ENCODE peak calls at places on chromosome 16, in six cellular contexts. U is upper lobe of right lung; B is breast epithelium; P is CD4-positive, CD25-positive, alpha-beta regulatory T cell; D is substantia nigra; Y is CD8-positive, alpha-beta memory T cell. C is an unnamed sample.

GRCh38 chr16:70380205-70380918 is 33.7 kb downstream of the DDX19A start:
- DNase-seq in Y (peak), P (peak), U (peak), D (peak), B (peak), C (no peak)

GRCh38 chr16:72256398-72257048 is 84.6 kb upstream of the PMFBP1 start:
- DNase-seq in B (no peak), Y (no peak), U (no peak), D (no peak), P (no peak), C (no peak)

GRCh38 chr16:89845417-89845816 is 17.1 kb downstream of the SPIRE2 start:
- DNase-seq in U (no peak), Y (peak), D (no peak), B (no peak), P (no peak), C (no peak)

GRCh38 chr16:77943770-77944169 is 78.6 kb upstream of the CLEC3A start:
- DNase-seq in P (no peak), U (no peak), B (no peak), D (no peak), Y (no peak), C (no peak)

GRCh38 chr16:64925166-64925565 is 196.7 kb downstream of the CDH11 start:
- DNase-seq in D (no peak), U (no peak), B (no peak), P (no peak), Y (no peak), C (no peak)

GRCh38 chr16:57906385-57907316 is 64.3 kb downstream of the CNGB1 start:
- DNase-seq in Y (peak), U (no peak), P (no peak), B (no peak), D (peak), C (no peak)

GRCh38 chr16:11668590-11669379 is 530 bp downstream of the SNN start:
- DNase-seq in P (no peak), U (no peak), Y (peak), B (no peak), D (peak), C (no peak)

GRCh38 chr16:22623351-22623781 is 112.7 kb downstream of the NPIPB5 start:
- DNase-seq in B (no peak), P (no peak), D (no peak), Y (no peak), U (no peak), C (no peak)

GRCh38 chr16:24667244-24667764 is 62.1 kb upstream of the TNRC6A start:
- DNase-seq in D (no peak), P (no peak), U (no peak), B (no peak), Y (no peak), C (no peak)

GRCh38 chr16:17835118-17835949 is 364.6 kb upstream of the XYLT1 start:
- DNase-seq in U (no peak), Y (no peak), P (no peak), D (no peak), B (no peak), C (no peak)

GRCh38 chr16:67538666-67539101 is 10.1 kb downstream of the RIPOR1 start:
- DNase-seq in B (no peak), P (no peak), U (no peak), Y (no peak), D (no peak), C (no peak)

GRCh38 chr16:89826531-89827382 is 1.5 kb upstream of the SPIRE2 start:
- DNase-seq in Y (no peak), D (no peak), B (no peak), U (no peak), P (no peak), C (no peak)

GRCh38 chr16:763386-763785 is 2.9 kb downstream of the MSLN start:
- DNase-seq in P (no peak), B (no peak), U (no peak), Y (no peak), D (no peak), C (no peak)

GRCh38 chr16:70740919-70741778 is 55.3 kb upstream of the MTSS2 start:
- DNase-seq in B (no peak), P (no peak), Y (peak), U (no peak), D (no peak), C (no peak)

GRCh38 chr16:8130197-8130596 is 460.1 kb downstream of the TMEM114 start:
- DNase-seq in D (no peak), Y (no peak), B (no peak), U (no peak), P (no peak), C (no peak)

GRCh38 chr16:84161011-84161410 is 15.9 kb downstream of the DNAAF1 start:
- DNase-seq in U (peak), B (no peak), Y (no peak), D (no peak), P (no peak), C (no peak)

GRCh38 chr16:24577167-24577566 is 37.8 kb downstream of the RBBP6 start:
- DNase-seq in P (no peak), Y (no peak), B (no peak), U (no peak), D (no peak), C (no peak)

GRCh38 chr16:88428156-88428555 is 24.9 kb upstream of the ZFPM1 start:
- DNase-seq in B (no peak), U (no peak), P (no peak), Y (no peak), D (no peak), C (no peak)

GRCh38 chr16:79871906-79872305 is 271.4 kb upstream of the MAF start:
- DNase-seq in Y (no peak), D (no peak), B (no peak), U (no peak), P (no peak), C (no peak)

GRCh38 chr16:70474320-70475053 is 20.1 kb downstream of the FCSK start:
- DNase-seq in Y (no peak), D (no peak), B (no peak), P (no peak), U (no peak), C (no peak)

GRCh38 chr16:71479420-71479819 is 9.7 kb downstream of the ZNF19 start:
- DNase-seq in Y (no peak), U (no peak), D (no peak), P (no peak), B (no peak), C (no peak)

GRCh38 chr16:30669026-30670000 is 11.1 kb downstream of the FBRS start:
- DNase-seq in Y (no peak), D (no peak), B (no peak), U (no peak), P (no peak), C (no peak)

GRCh38 chr16:30667361-30667905 is 9.2 kb downstream of the FBRS start:
- DNase-seq in Y (no peak), P (no peak), U (no peak), B (no peak), D (no peak), C (no peak)

GRCh38 chr16:30666681-30667080 is 8.4 kb downstream of the FBRS start:
- DNase-seq in D (no peak), U (no peak), P (no peak), B (no peak), Y (no peak), C (no peak)

GRCh38 chr16:30668393-30668792 is 10.2 kb downstream of the FBRS start:
- DNase-seq in U (no peak), B (no peak), Y (no peak), P (no peak), D (no peak), C (no peak)

DNA sequence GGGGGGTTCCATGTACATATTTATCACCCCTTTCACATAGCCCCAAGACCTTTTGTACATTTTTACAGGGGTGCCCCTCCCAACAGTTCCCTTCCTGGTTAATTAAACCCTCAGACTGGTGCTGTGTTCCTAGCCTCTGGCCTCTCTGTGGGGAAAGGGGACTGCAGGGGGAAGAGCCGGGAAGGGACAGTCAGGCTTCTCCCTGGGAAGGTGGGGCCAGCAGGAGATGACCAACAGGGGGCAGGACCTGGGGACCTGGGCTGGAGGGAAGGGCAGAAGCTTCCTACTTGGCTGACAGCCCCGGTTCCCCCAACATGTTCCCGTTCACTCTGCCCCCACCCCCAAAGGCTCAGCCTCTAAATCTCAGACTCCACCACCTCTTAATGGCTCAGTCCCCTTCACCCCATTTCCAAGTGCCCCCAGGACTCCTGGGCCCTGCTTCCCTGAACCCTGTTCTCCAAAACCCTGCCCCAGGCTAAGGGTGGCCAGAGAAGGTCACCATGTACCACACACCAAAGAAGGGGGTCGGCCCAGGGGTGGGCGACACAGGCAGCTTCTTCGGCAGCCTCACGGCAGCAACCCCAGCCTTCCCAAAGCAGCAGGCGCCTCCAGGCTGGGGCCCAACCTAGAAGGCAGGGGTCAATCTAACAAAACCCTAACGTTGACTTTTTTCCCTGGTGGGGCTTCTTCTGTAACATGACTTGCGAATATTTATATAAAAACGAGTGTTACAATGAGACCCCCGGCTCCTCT is 12.0 kb downstream of the FBRS start:
- DNase-seq in D (no peak), B (no peak), P (no peak), U (no peak), Y (no peak), C (no peak)
- H3K27ac ChIP-seq in D (no peak), B (no peak), P (no peak), U (no peak), Y (no peak), C (no peak)

GRCh38 chr16:2456551-2457153 is 3.3 kb upstream of the TEDC2 start:
- DNase-seq in U (no peak), Y (no peak), D (no peak), P (no peak), B (no peak), C (no peak)

GRCh38 chr16:2459647-2460390 is at the start of gene TEDC2:
- DNase-seq in D (peak), U (peak), Y (peak), P (peak), B (peak), C (peak)

GRCh38 chr16:2457267-2457666 is 2.6 kb upstream of the TEDC2 start:
- DNase-seq in Y (no peak), B (no peak), P (no peak), U (no peak), D (no peak), C (no peak)

GRCh38 chr16:2458887-2459646 is 842 bp upstream of the TEDC2 start:
- DNase-seq in U (no peak), B (no peak), D (no peak), Y (no peak), P (no peak), C (no peak)

DNA sequence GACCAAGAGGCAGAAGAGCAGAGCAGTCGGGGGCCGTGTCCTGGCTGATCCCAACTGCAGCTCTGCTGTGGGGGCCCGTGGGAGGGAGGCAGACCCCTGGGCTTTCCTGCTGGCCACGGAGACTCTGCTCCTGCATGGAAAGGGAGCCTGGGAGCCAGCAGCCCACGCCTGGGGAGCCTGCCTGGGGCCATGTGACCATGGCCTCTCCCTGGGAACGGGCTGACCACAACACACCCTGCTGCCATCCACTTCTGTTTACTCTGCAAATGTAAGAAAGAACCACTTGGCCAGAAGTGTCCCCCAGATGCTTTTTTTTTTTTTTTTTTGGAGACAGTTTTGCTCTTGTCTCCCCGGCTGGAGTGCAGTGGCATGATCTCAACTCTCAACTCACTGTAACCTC is 2.0 kb upstream of the TEDC2 start:
- DNase-seq in P (no peak), U (no peak), D (no peak), B (no peak), Y (no peak), C (no peak)
- H3K27ac ChIP-seq in P (no peak), U (no peak), D (no peak), B (no peak), Y (no peak), C (no peak)

GRCh38 chr16:81752876-81753227 is 26.2 kb upstream of the PLCG2 start:
- DNase-seq in B (no peak), U (no peak), D (no peak), Y (no peak), P (no peak), C (no peak)
- H3K27ac ChIP-seq in B (peak), U (peak), D (peak), Y (peak), P (no peak), C (peak)

GRCh38 chr16:26524831-26525230 is 541.9 kb upstream of the C16orf82 start:
- DNase-seq in U (no peak), P (no peak), B (no peak), D (no peak), Y (no peak), C (no peak)
- H3K27ac ChIP-seq in U (no peak), P (no peak), B (no peak), D (no peak), Y (no peak), C (no peak)

GRCh38 chr16:85777583-85778310 is 21.6 kb downstream of the EMC8 start:
- DNase-seq in P (no peak), B (peak), U (no peak), D (no peak), Y (no peak), C (no peak)
- H3K27ac ChIP-seq in P (no peak), B (peak), U (no peak), D (no peak), Y (no peak), C (no peak)

GRCh38 chr16:81583893-81584705 is 139.5 kb downstream of the CMIP start:
- DNase-seq in B (no peak), D (no peak), U (peak), Y (no peak), P (no peak), C (no peak)
- H3K27ac ChIP-seq in B (peak), D (peak), U (peak), Y (no peak), P (no peak), C (no peak)

DNA sequence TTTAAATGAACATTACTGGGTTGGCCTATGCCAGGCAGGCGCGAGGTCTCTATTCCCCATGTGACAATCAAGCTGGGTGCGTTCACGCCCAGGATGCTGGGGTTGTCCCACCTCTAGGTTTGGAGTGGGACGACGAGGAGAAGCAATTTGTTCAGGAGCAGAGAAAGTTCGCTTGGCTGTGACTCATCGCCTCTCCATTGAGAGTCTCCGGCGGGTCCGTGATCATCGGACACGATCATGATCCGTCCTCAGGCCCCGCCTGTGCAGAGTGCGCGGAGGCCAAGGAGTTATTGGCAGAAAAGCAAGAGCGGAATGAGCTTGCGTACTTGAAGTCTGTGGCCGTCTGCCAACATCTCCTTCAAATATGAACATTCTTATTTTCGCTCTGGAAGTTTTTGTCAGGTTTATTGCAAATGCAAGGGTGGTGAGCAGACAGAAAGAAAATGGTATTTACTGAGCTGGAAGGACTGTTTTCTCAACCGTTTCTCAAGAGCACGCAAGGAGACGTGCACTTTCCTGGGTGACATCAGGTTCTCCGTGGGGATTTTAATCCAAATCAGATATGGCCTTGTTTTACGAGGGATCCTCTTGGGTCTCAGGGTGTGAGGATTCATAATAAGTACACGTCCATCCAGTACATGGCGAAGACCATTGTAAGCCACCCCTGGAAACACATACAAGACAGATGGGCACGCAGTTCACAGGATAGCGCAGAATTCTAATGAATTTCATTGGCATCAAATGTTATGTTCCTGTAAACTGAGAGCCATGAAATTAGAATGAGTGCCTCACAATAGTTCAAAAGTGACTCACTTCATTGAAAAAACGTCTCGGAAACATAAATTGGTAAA is 70.1 kb upstream of the CREBBP start:
- DNase-seq in U (peak), Y (no peak), D (no peak), P (no peak), B (peak), C (no peak)
- H3K27ac ChIP-seq in U (peak), Y (no peak), D (no peak), P (no peak), B (peak), C (no peak)

C was measured in caudate nucleus.